ENCODE peak calls at places on chromosome 1, in four cellular contexts. X is HCT116, Z is transverse colon, R is gastrocnemius medialis. N is an unnamed sample.
A peak's percentile ranks its signal among the peaks of the same experiment; 100 is the strongest.

GRCh38 chr1:241253491-241253890 is 103.5 kb downstream of the RGS7 start:
- DNase-seq in R (no peak), X (no peak), Z (no peak), N (no peak)

GRCh38 chr1:52460686-52461085 is 56.3 kb downstream of the PRPF38A start:
- DNase-seq in R (no peak), Z (no peak), X (no peak), N (no peak)

GRCh38 chr1:242467556-242468145 is 56.8 kb downstream of the PLD5 start:
- DNase-seq in R (peak; percentile 15), X (peak; percentile 22), Z (peak; percentile 41), N (peak; percentile 17)

GRCh38 chr1:228414511-228415211 is 2.0 kb downstream of the TRIM17 start:
- DNase-seq in R (no peak), Z (no peak), X (no peak), N (no peak)

GRCh38 chr1:93964777-93965200 is 55.6 kb upstream of the GCLM start:
- DNase-seq in Z (no peak), R (no peak), X (no peak), N (no peak)

GRCh38 chr1:155003227-155003765 is 694 bp downstream of the ZBTB7B start:
- DNase-seq in Z (peak; percentile 43), X (no peak), R (no peak), N (no peak)

GRCh38 chr1:219049411-219049943 is 124.2 kb upstream of the LYPLAL1 start:
- DNase-seq in X (no peak), R (no peak), Z (no peak), N (no peak)

GRCh38 chr1:228098323-228098931 is 4.7 kb downstream of the C1orf35 start:
- DNase-seq in Z (no peak), R (no peak), X (no peak), N (no peak)

GRCh38 chr1:170533331-170533730 is 1.4 kb downstream of the GORAB start:
- DNase-seq in Z (no peak), X (no peak), R (no peak), N (no peak)

GRCh38 chr1:179217943-179218507 is 11.5 kb downstream of the ABL2 start:
- DNase-seq in R (no peak), X (no peak), Z (no peak), N (no peak)

DNA sequence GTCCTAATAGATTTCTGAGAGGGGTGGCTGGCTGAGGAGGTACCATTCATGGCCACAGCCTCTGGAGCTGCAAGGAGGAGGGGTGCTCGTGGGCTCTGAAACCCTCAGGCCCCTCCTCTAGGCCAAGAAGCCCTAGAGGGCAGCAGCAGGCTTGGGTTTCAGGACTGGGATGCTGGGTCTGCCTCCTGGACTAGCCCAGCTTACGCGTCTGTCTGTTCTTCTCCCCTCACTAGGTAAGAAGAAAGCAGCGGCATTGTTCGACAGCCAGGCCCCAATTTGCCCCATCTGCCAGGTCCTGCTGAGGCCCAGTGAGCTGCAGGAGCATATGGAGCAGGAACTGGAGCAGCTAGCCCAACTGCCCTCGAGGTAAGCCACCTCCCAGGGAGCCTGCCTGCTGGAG is 60.3 kb downstream of the TMEM53 start:
- DNase-seq in Z (no peak), X (no peak), R (no peak), N (no peak)
- TF ChIP-seq POLR2A in Z (no peak), X (no peak), R (no peak), N (no peak)

GRCh38 chr1:61079276-61079897 is 3.0 kb upstream of the NFIA start:
- DNase-seq in X (no peak), Z (peak; percentile 63), R (no peak), N (no peak)

GRCh38 chr1:61081135-61081636 is 1.2 kb upstream of the NFIA start:
- DNase-seq in Z (no peak), X (no peak), R (no peak), N (no peak)

GRCh38 chr1:61078611-61079010 is 3.8 kb upstream of the NFIA start:
- DNase-seq in R (no peak), X (no peak), Z (no peak), N (no peak)

GRCh38 chr1:61080408-61081134 is 1.8 kb upstream of the NFIA start:
- DNase-seq in X (no peak), Z (no peak), R (no peak), N (no peak)

GRCh38 chr1:61079898-61080336 is 2.4 kb upstream of the NFIA start:
- DNase-seq in X (peak; percentile 69), R (peak; percentile 87), Z (peak; percentile 82), N (no peak)
- TF ChIP-seq POLR2A in X (no peak), R (no peak), Z (no peak), N (no peak)

DNA sequence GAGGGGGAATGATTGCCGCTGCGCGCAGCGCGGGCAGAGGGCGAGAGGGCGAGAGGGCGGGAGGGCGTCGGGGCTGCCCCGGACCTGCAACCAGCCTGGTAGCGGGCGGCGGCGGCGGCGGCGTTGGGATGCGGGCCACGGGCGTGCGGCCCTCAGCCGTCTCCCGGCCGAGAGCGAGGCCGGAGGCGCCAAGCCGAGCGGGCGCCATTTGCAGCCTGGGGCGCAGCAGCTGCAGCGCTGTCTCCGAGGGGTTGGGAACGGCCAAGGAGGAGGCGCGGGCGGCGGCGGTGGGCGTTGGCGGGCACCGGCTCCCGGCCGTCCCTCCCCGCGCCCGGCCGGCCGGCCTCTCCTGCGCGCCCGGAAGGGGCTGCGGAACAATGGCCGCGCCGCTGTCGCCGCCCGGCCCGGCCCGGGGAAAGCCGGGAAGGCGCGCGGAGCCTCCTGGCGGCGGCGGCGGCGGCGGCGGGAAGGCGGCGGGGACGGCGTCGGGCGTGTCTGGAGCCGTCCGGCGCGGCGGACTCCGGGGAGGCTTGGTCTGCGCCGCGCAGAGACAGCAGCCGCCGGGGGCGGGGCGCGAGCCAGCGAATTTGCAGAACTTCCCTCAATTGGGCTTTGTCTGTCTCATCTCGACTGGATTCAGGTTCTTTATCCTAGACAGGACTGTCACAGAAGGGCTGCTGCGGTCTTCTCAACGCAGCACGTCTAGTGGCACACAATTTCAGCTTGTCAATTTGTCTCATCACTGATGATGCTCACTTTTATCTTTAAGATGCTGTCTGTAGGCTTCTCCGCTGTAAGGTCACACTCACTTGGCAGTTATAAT is 35.7 kb downstream of the ZBTB8B start:
- DNase-seq in R (peak; percentile 76), X (no peak), Z (peak; percentile 72), N (peak; percentile 77)
- TF ChIP-seq POLR2A in R (peak; percentile 66), X (peak; percentile 17), Z (no peak), N (no peak)

GRCh38 chr1:198947456-198947855 is 308.6 kb downstream of the PTPRC start:
- DNase-seq in R (no peak), X (no peak), Z (no peak), N (no peak)
- TF ChIP-seq POLR2A in R (no peak), X (no peak), Z (no peak), N (no peak)

GRCh38 chr1:56577859-56578663 is 1.3 kb downstream of the PLPP3 start:
- DNase-seq in X (no peak), R (peak; percentile 31), Z (peak; percentile 68), N (peak; percentile 42)
- TF ChIP-seq POLR2A in X (no peak), R (peak; percentile 15), Z (peak; percentile 69), N (no peak)

DNA sequence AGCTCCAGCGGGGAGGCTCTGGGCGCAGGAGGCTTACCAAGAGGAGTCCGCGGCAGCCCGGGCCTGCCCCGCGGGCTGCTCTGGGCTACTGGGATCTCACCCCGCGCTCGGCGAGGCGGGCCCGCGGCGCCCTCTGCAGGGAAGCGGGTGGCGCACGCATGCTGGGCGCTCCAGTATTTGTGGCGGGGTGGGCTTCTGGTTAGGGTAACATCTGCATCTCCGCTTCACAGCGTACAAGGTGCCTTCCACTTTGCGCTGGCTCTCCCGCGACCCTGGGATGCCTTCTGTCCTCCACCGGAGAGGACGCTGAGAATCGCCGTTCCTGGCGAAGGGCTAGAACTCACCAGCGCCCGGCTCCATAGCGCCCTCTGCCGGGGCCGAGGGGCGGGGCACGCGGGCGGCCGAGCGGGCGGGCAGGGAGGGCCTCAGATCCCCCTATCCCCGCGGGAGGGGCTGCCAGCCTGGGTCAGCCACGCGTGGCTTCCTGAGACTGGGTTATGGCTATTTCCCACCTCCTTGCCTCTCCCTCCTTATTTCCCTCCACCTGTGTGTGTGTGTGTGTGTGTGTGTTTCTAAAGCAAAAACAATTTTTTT is 46.6 kb upstream of the CTBS start:
- DNase-seq in Z (peak; percentile 81), R (peak; percentile 42), X (peak; percentile 71), N (peak; percentile 75)
- TF ChIP-seq POLR2A in Z (no peak), R (no peak), X (no peak), N (peak; percentile 23)

DNA sequence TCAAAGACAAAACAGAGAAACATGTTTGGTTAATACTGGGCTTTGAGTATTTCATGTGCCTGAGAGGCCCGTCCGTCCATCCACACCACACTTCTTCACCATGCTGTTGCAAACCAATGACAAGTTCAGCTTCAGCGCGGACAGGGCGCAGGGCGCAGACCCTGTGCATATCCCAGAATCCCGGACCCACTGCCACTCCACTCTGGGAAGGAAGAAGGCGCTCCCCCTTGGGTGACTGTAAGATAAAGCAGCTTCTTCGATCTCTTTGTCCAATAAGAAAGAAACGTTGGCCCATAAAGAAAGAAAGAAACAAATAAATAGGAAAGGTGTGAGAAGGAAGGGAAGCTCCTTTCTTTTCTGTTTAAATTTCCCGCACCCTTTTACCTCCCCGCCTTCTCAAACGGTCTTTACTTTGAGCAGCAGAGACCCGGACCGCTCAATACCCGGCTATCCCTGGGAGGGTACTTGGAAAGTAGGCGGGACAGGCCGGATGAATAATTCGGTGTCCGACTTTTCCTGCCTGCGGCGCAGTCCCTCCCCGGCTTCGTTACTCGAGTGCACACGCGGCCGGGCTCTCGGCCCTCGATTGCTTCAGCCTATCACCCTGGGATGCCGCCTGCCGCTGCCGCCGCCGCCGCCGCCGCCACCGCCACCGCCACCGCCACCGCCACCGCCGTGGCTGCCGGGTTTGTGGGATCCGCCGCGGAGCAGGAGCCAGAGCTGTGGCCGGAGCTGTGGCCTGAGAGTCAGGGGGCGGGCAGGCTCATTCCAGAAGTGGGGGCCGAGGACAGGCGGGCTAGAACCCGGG is 550 bp upstream of the RASAL2 start:
- DNase-seq in Z (peak; percentile 91), R (peak; percentile 87), X (peak; percentile 90), N (peak; percentile 94)
- TF ChIP-seq POLR2A in Z (no peak), R (no peak), X (peak; percentile 41), N (peak; percentile 30)

N was measured in H54.